ENCODE peak calls at places on chromosomes 12 and 14, in six cellular contexts. One of them, this sample, is unnamed.
A peak's percentile ranks its signal among the peaks of the same experiment; 100 is the strongest.

GRCh38 chr14:61477845-61478438 is 156.6 kb downstream of the PRKCH start:
- DNase-seq in pancreas: peak; percentile 84
- DNase-seq in stomach: peak; percentile 89
- DNase-seq in endodermal cell: no peak
- DNase-seq in lung: peak; percentile 72
- DNase-seq in HepG2: no peak
- DNase-seq in this sample: peak; percentile 72

GRCh38 chr12:126554599-126554998 is 1489.4 kb downstream of the AACS start:
- DNase-seq in pancreas: no peak
- DNase-seq in stomach: no peak
- DNase-seq in endodermal cell: peak; percentile 55
- DNase-seq in lung: no peak
- DNase-seq in HepG2: no peak
- DNase-seq in this sample: no peak

GRCh38 chr12:116426391-116427136 is 132.6 kb upstream of the MAP1LC3B2 start:
- DNase-seq in pancreas: peak; percentile 30
- DNase-seq in stomach: no peak
- DNase-seq in endodermal cell: peak; percentile 99
- DNase-seq in lung: peak; percentile 29
- DNase-seq in HepG2: no peak
- DNase-seq in this sample: no peak

GRCh38 chr14:88902850-88903249 is 78.4 kb downstream of the TTC8 start:
- DNase-seq in pancreas: no peak
- DNase-seq in stomach: no peak
- DNase-seq in endodermal cell: no peak
- DNase-seq in lung: no peak
- DNase-seq in HepG2: no peak
- DNase-seq in this sample: no peak

GRCh38 chr14:51157012-51157411 is 62.1 kb upstream of the TRIM9 start:
- DNase-seq in pancreas: no peak
- DNase-seq in stomach: no peak
- DNase-seq in endodermal cell: no peak
- DNase-seq in lung: no peak
- DNase-seq in HepG2: peak; percentile 10
- DNase-seq in this sample: no peak

GRCh38 chr14:99120147-99121026 is 151.6 kb downstream of the BCL11B start:
- DNase-seq in pancreas: no peak
- DNase-seq in stomach: peak; percentile 8
- DNase-seq in endodermal cell: peak; percentile 33
- DNase-seq in lung: peak; percentile 23
- DNase-seq in HepG2: no peak
- DNase-seq in this sample: no peak

GRCh38 chr12:77324763-77325468 is 259.5 kb upstream of the E2F7 start:
- DNase-seq in pancreas: peak; percentile 57
- DNase-seq in stomach: peak; percentile 79
- DNase-seq in endodermal cell: peak; percentile 96
- DNase-seq in lung: peak; percentile 47
- DNase-seq in HepG2: peak; percentile 33
- DNase-seq in this sample: no peak

GRCh38 chr12:6821674-6822433 is at the start of gene GPR162:
- DNase-seq in pancreas: no peak
- DNase-seq in stomach: peak; percentile 52
- DNase-seq in endodermal cell: peak; percentile 95
- DNase-seq in lung: peak; percentile 45
- DNase-seq in HepG2: no peak
- DNase-seq in this sample: peak; percentile 54

GRCh38 chr12:47891356-47891755 is 13.4 kb downstream of the VDR start:
- DNase-seq in pancreas: no peak
- DNase-seq in stomach: no peak
- DNase-seq in endodermal cell: no peak
- DNase-seq in lung: no peak
- DNase-seq in HepG2: no peak
- DNase-seq in this sample: no peak

GRCh38 chr14:21096889-21097615 is 1.4 kb downstream of the ZNF219 start:
- DNase-seq in pancreas: no peak
- DNase-seq in stomach: no peak
- DNase-seq in endodermal cell: peak; percentile 62
- DNase-seq in lung: no peak
- DNase-seq in HepG2: no peak
- DNase-seq in this sample: no peak

GRCh38 chr12:55194382-55194781 is 26.4 kb upstream of the OR10A7 start:
- DNase-seq in pancreas: no peak
- DNase-seq in stomach: no peak
- DNase-seq in endodermal cell: no peak
- DNase-seq in lung: no peak
- DNase-seq in HepG2: no peak
- DNase-seq in this sample: no peak

GRCh38 chr12:102879144-102879763 is 37.8 kb downstream of the PAH start:
- DNase-seq in pancreas: no peak
- DNase-seq in stomach: no peak
- DNase-seq in endodermal cell: peak; percentile 89
- DNase-seq in lung: no peak
- DNase-seq in HepG2: no peak
- DNase-seq in this sample: no peak

GRCh38 chr12:88067301-88067700 is 38.1 kb upstream of the C12orf50 start:
- DNase-seq in pancreas: no peak
- DNase-seq in stomach: no peak
- DNase-seq in endodermal cell: no peak
- DNase-seq in lung: no peak
- DNase-seq in HepG2: no peak
- DNase-seq in this sample: no peak

GRCh38 chr12:124819525-124819924 is 44.1 kb downstream of the SCARB1 start:
- DNase-seq in pancreas: no peak
- DNase-seq in stomach: no peak
- DNase-seq in endodermal cell: no peak
- DNase-seq in lung: no peak
- DNase-seq in HepG2: no peak
- DNase-seq in this sample: no peak

GRCh38 chr12:32353540-32353939 is 45.8 kb upstream of the FGD4 start:
- DNase-seq in pancreas: no peak
- DNase-seq in stomach: no peak
- DNase-seq in endodermal cell: no peak
- DNase-seq in lung: no peak
- DNase-seq in HepG2: no peak
- DNase-seq in this sample: no peak

GRCh38 chr12:25151476-25151875 is 43.5 kb downstream of the DNAI7 start:
- DNase-seq in pancreas: no peak
- DNase-seq in stomach: peak; percentile 32
- DNase-seq in endodermal cell: peak; percentile 62
- DNase-seq in lung: no peak
- DNase-seq in HepG2: no peak
- DNase-seq in this sample: no peak

GRCh38 chr12:71731439-71732356 is 23.0 kb upstream of the RAB21 start:
- DNase-seq in pancreas: no peak
- DNase-seq in stomach: no peak
- DNase-seq in endodermal cell: peak; percentile 85
- DNase-seq in lung: no peak
- DNase-seq in HepG2: peak; percentile 79
- DNase-seq in this sample: no peak

GRCh38 chr12:11765817-11766794 is 116.6 kb downstream of the ETV6 start:
- DNase-seq in pancreas: no peak
- DNase-seq in stomach: no peak
- DNase-seq in endodermal cell: peak; percentile 63
- DNase-seq in lung: peak; percentile 32
- DNase-seq in HepG2: no peak
- DNase-seq in this sample: peak; percentile 85

GRCh38 chr12:93325855-93326254 is 51.9 kb upstream of the NUDT4 start:
- DNase-seq in pancreas: no peak
- DNase-seq in stomach: no peak
- DNase-seq in endodermal cell: no peak
- DNase-seq in lung: no peak
- DNase-seq in HepG2: no peak
- DNase-seq in this sample: no peak

GRCh38 chr14:103555559-103556337 is 6.7 kb downstream of the BAG5 start:
- DNase-seq in pancreas: no peak
- DNase-seq in stomach: no peak
- DNase-seq in endodermal cell: no peak
- DNase-seq in lung: no peak
- DNase-seq in HepG2: no peak
- DNase-seq in this sample: no peak

GRCh38 chr12:121858662-121859572 is at the start of gene HPD:
- DNase-seq in pancreas: peak; percentile 59
- DNase-seq in stomach: no peak
- DNase-seq in endodermal cell: peak; percentile 81
- DNase-seq in lung: peak; percentile 47
- DNase-seq in HepG2: peak; percentile 91
- DNase-seq in this sample: peak; percentile 53

GRCh38 chr12:54373619-54374554 is 9.6 kb upstream of the GPR84 start:
- DNase-seq in pancreas: no peak
- DNase-seq in stomach: no peak
- DNase-seq in endodermal cell: no peak
- DNase-seq in lung: no peak
- DNase-seq in HepG2: no peak
- DNase-seq in this sample: no peak

GRCh38 chr14:31270196-31270772 is 62.7 kb upstream of the HECTD1 start:
- DNase-seq in pancreas: no peak
- DNase-seq in stomach: no peak
- DNase-seq in endodermal cell: peak; percentile 93
- DNase-seq in lung: peak; percentile 41
- DNase-seq in HepG2: peak; percentile 77
- DNase-seq in this sample: peak; percentile 60
- TF ChIP-seq CTCF in pancreas: no peak
- TF ChIP-seq CTCF in stomach: no peak
- TF ChIP-seq CTCF in endodermal cell: peak; percentile 57
- TF ChIP-seq CTCF in lung: no peak
- TF ChIP-seq CTCF in HepG2: peak; percentile 94
- TF ChIP-seq CTCF in this sample: peak; percentile 32

GRCh38 chr12:92130999-92131398 is 14.6 kb downstream of the BTG1 start:
- DNase-seq in pancreas: no peak
- DNase-seq in stomach: no peak
- DNase-seq in endodermal cell: no peak
- DNase-seq in lung: no peak
- DNase-seq in HepG2: no peak
- DNase-seq in this sample: no peak

GRCh38 chr12:92124708-92125067 is 21.0 kb downstream of the BTG1 start:
- DNase-seq in pancreas: no peak
- DNase-seq in stomach: no peak
- DNase-seq in endodermal cell: no peak
- DNase-seq in lung: no peak
- DNase-seq in HepG2: no peak
- DNase-seq in this sample: no peak

GRCh38 chr12:92129609-92130008 is 16.0 kb downstream of the BTG1 start:
- DNase-seq in pancreas: no peak
- DNase-seq in stomach: no peak
- DNase-seq in endodermal cell: no peak
- DNase-seq in lung: no peak
- DNase-seq in HepG2: no peak
- DNase-seq in this sample: no peak

GRCh38 chr12:92132282-92132681 is 13.4 kb downstream of the BTG1 start:
- DNase-seq in pancreas: no peak
- DNase-seq in stomach: no peak
- DNase-seq in endodermal cell: no peak
- DNase-seq in lung: no peak
- DNase-seq in HepG2: no peak
- DNase-seq in this sample: no peak

GRCh38 chr12:92128612-92129011 is 17.0 kb downstream of the BTG1 start:
- DNase-seq in pancreas: no peak
- DNase-seq in stomach: no peak
- DNase-seq in endodermal cell: no peak
- DNase-seq in lung: no peak
- DNase-seq in HepG2: no peak
- DNase-seq in this sample: no peak
- H3K4me1 ChIP-seq in pancreas: peaks cover 25% of the 10 kb centered on the region
- H3K4me1 ChIP-seq in stomach: peaks cover 23% of the 10 kb centered on the region
- H3K4me1 ChIP-seq in endodermal cell: peaks cover 2% of the 10 kb centered on the region
- H3K4me1 ChIP-seq in lung: peaks cover 4% of the 10 kb centered on the region
- H3K4me1 ChIP-seq in HepG2: peaks cover 15% of the 10 kb centered on the region
- H3K4me1 ChIP-seq in this sample: peaks cover 8% of the 10 kb centered on the region

DNA sequence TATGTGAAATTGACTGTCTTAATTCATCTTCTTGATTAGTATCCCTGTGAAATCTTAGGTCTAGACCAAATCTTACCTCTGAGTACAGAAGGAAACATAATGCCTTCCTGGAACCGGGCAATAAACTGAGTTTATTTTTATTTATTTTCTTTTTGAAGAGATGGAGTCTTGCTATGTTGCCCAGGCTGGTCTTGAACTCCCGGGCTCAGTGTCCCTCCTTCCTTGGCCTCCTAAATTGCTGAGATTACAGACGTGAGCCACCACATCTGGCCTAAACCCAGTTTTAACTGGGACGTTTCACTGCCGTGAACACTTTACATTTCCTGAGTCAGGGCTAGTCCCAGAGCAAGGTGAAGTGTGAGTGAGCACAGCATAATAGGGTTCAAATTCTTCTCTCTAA is 714 bp downstream of the GUCY2C start:
- DNase-seq in pancreas: no peak
- DNase-seq in stomach: no peak
- DNase-seq in endodermal cell: no peak
- DNase-seq in lung: no peak
- DNase-seq in HepG2: no peak
- DNase-seq in this sample: no peak
- H3K27ac ChIP-seq in pancreas: no peak overlapping the region
- H3K27ac ChIP-seq in stomach: no peak overlapping the region
- H3K27ac ChIP-seq in endodermal cell: no peak overlapping the region
- H3K27ac ChIP-seq in lung: no peak overlapping the region
- H3K27ac ChIP-seq in HepG2: no peak overlapping the region
- H3K27ac ChIP-seq in this sample: peak overlapping the region; percentile 72

GRCh38 chr12:96988919-96989318 is 81.9 kb downstream of the NEDD1 start:
- DNase-seq in pancreas: no peak
- DNase-seq in stomach: no peak
- DNase-seq in endodermal cell: no peak
- DNase-seq in lung: no peak
- DNase-seq in HepG2: no peak
- DNase-seq in this sample: no peak

GRCh38 chr12:96986883-96987523 is 79.9 kb downstream of the NEDD1 start:
- DNase-seq in pancreas: no peak
- DNase-seq in stomach: no peak
- DNase-seq in endodermal cell: peak; percentile 72
- DNase-seq in lung: no peak
- DNase-seq in HepG2: peak; percentile 27
- DNase-seq in this sample: no peak

GRCh38 chr12:96994900-96995299 is 87.8 kb downstream of the NEDD1 start:
- DNase-seq in pancreas: no peak
- DNase-seq in stomach: no peak
- DNase-seq in endodermal cell: no peak
- DNase-seq in lung: no peak
- DNase-seq in HepG2: no peak
- DNase-seq in this sample: no peak

GRCh38 chr12:96985515-96986362 is 78.7 kb downstream of the NEDD1 start:
- DNase-seq in pancreas: no peak
- DNase-seq in stomach: peak; percentile 35
- DNase-seq in endodermal cell: peak; percentile 89
- DNase-seq in lung: no peak
- DNase-seq in HepG2: no peak
- DNase-seq in this sample: peak; percentile 57

DNA sequence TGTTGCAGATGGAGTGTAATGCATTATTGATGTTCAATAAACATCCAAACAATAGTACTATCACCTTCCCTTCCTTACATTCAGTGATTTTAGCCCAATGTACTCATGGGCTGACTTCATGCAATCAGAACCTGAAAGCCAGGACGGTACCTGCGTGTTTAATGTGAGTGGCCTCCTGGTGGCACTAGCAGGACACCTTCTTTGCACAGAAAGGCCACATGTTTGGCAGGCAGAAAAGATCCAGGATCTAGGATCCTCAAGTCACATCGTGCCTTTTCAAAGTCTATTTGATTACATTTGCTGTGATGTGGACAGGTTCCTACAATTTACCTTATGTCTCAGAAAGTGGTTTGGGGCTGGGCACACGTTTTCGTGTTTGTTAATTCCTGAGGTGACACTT is 82.9 kb downstream of the NEDD1 start:
- DNase-seq in pancreas: no peak
- DNase-seq in stomach: no peak
- DNase-seq in endodermal cell: peak; percentile 87
- DNase-seq in lung: no peak
- DNase-seq in HepG2: peak; percentile 26
- DNase-seq in this sample: no peak
- TF ChIP-seq CTCF in pancreas: no peak
- TF ChIP-seq CTCF in stomach: peak; percentile 14
- TF ChIP-seq CTCF in endodermal cell: peak; percentile 83
- TF ChIP-seq CTCF in lung: no peak
- TF ChIP-seq CTCF in HepG2: peak; percentile 71
- TF ChIP-seq CTCF in this sample: no peak

This sample was measured in Peyer's patch.